ENCODE peak calls at places on chromosomes 6 and 20, in seven cellular contexts. One of them, this sample, is unnamed. For H3K36me3, the result is how much of the 10 kb centered on the place peaks cover.

GRCh38 chr6:105510746-105511145 is 107.9 kb upstream of the PREP start:
- DNase-seq in lower lobe of right lung: no peak
- DNase-seq in HCT116: no peak
- DNase-seq in endodermal cell: no peak
- DNase-seq in GM23338: no peak
- DNase-seq in psoas muscle: no peak
- DNase-seq in fibroblast of lung: no peak
- DNase-seq in this sample: no peak

GRCh38 chr6:140105857-140106256 is 731.4 kb upstream of the CITED2 start:
- DNase-seq in GM23338: peak
- DNase-seq in lower lobe of right lung: no peak
- DNase-seq in HCT116: peak
- DNase-seq in endodermal cell: peak
- DNase-seq in psoas muscle: no peak
- DNase-seq in fibroblast of lung: peak
- DNase-seq in this sample: no peak

GRCh38 chr6:53361549-53362031 is 12.8 kb upstream of the ELOVL5 start:
- DNase-seq in psoas muscle: no peak
- DNase-seq in GM23338: no peak
- DNase-seq in lower lobe of right lung: peak
- DNase-seq in HCT116: no peak
- DNase-seq in endodermal cell: no peak
- DNase-seq in fibroblast of lung: no peak
- DNase-seq in this sample: peak

GRCh38 chr6:87279051-87279595 is 43.3 kb upstream of the SMIM8 start:
- DNase-seq in GM23338: no peak
- DNase-seq in psoas muscle: no peak
- DNase-seq in HCT116: no peak
- DNase-seq in endodermal cell: no peak
- DNase-seq in lower lobe of right lung: no peak
- DNase-seq in fibroblast of lung: no peak
- DNase-seq in this sample: no peak

GRCh38 chr6:159074120-159074684 is 29.4 kb upstream of the TAGAP start:
- DNase-seq in GM23338: peak
- DNase-seq in psoas muscle: no peak
- DNase-seq in HCT116: peak
- DNase-seq in lower lobe of right lung: no peak
- DNase-seq in fibroblast of lung: peak
- DNase-seq in endodermal cell: peak
- DNase-seq in this sample: no peak

GRCh38 chr6:112338310-112338709 is 8.8 kb upstream of the RFPL4B start:
- DNase-seq in lower lobe of right lung: no peak
- DNase-seq in HCT116: no peak
- DNase-seq in psoas muscle: no peak
- DNase-seq in GM23338: no peak
- DNase-seq in fibroblast of lung: no peak
- DNase-seq in endodermal cell: no peak
- DNase-seq in this sample: no peak

GRCh38 chr20:49584418-49585382 is 16.8 kb upstream of the PTGIS start:
- DNase-seq in fibroblast of lung: no peak
- DNase-seq in HCT116: no peak
- DNase-seq in psoas muscle: no peak
- DNase-seq in lower lobe of right lung: no peak
- DNase-seq in endodermal cell: no peak
- DNase-seq in GM23338: no peak
- DNase-seq in this sample: no peak

GRCh38 chr20:19628570-19629134 is 129.4 kb upstream of the RIN2 start:
- DNase-seq in HCT116: peak
- DNase-seq in GM23338: peak
- DNase-seq in endodermal cell: peak
- DNase-seq in psoas muscle: no peak
- DNase-seq in fibroblast of lung: peak
- DNase-seq in lower lobe of right lung: no peak
- DNase-seq in this sample: no peak

GRCh38 chr6:70371454-70372105 is 41.7 kb upstream of the FAM135A start:
- DNase-seq in lower lobe of right lung: no peak
- DNase-seq in GM23338: peak
- DNase-seq in fibroblast of lung: peak
- DNase-seq in HCT116: peak
- DNase-seq in endodermal cell: no peak
- DNase-seq in psoas muscle: no peak
- DNase-seq in this sample: no peak

GRCh38 chr6:119349041-119349340 is 570 bp downstream of the MAN1A1 start:
- DNase-seq in lower lobe of right lung: no peak
- DNase-seq in fibroblast of lung: no peak
- DNase-seq in GM23338: no peak
- DNase-seq in endodermal cell: peak
- DNase-seq in psoas muscle: no peak
- DNase-seq in HCT116: no peak
- DNase-seq in this sample: no peak

GRCh38 chr6:100490065-100490464 is 25.3 kb upstream of the SIM1 start:
- DNase-seq in psoas muscle: no peak
- DNase-seq in endodermal cell: no peak
- DNase-seq in GM23338: no peak
- DNase-seq in lower lobe of right lung: no peak
- DNase-seq in fibroblast of lung: no peak
- DNase-seq in HCT116: no peak
- DNase-seq in this sample: no peak

GRCh38 chr20:50003253-50003656 is 20.5 kb downstream of the SNAI1 start:
- DNase-seq in GM23338: no peak
- DNase-seq in endodermal cell: no peak
- DNase-seq in lower lobe of right lung: no peak
- DNase-seq in HCT116: no peak
- DNase-seq in fibroblast of lung: peak
- DNase-seq in psoas muscle: no peak
- DNase-seq in this sample: no peak

GRCh38 chr6:170437719-170438401 is 115.2 kb downstream of the PSMB1 start:
- DNase-seq in lower lobe of right lung: no peak
- DNase-seq in fibroblast of lung: no peak
- DNase-seq in psoas muscle: peak
- DNase-seq in endodermal cell: peak
- DNase-seq in GM23338: no peak
- DNase-seq in HCT116: no peak
- DNase-seq in this sample: no peak

GRCh38 chr20:61218886-61219480 is 33.1 kb upstream of the CDH4 start:
- DNase-seq in GM23338: no peak
- DNase-seq in fibroblast of lung: peak
- DNase-seq in psoas muscle: no peak
- DNase-seq in lower lobe of right lung: no peak
- DNase-seq in HCT116: no peak
- DNase-seq in endodermal cell: no peak
- DNase-seq in this sample: no peak

GRCh38 chr20:19661717-19662637 is 96.1 kb upstream of the RIN2 start:
- DNase-seq in psoas muscle: peak
- DNase-seq in fibroblast of lung: peak
- DNase-seq in endodermal cell: peak
- DNase-seq in GM23338: peak
- DNase-seq in HCT116: peak
- DNase-seq in lower lobe of right lung: peak
- DNase-seq in this sample: no peak

GRCh38 chr20:55947701-55948100 is 57.6 kb downstream of the CBLN4 start:
- DNase-seq in GM23338: no peak
- DNase-seq in lower lobe of right lung: no peak
- DNase-seq in HCT116: no peak
- DNase-seq in fibroblast of lung: no peak
- DNase-seq in endodermal cell: no peak
- DNase-seq in psoas muscle: no peak
- DNase-seq in this sample: no peak

GRCh38 chr6:85472744-85473143 is 22.9 kb downstream of the NT5E start:
- DNase-seq in GM23338: no peak
- DNase-seq in fibroblast of lung: no peak
- DNase-seq in psoas muscle: no peak
- DNase-seq in lower lobe of right lung: no peak
- DNase-seq in endodermal cell: no peak
- DNase-seq in HCT116: no peak
- DNase-seq in this sample: no peak

GRCh38 chr20:51536116-51537069 is 6.1 kb downstream of the NFATC2 start:
- DNase-seq in psoas muscle: no peak
- DNase-seq in lower lobe of right lung: no peak
- DNase-seq in endodermal cell: no peak
- DNase-seq in fibroblast of lung: no peak
- DNase-seq in HCT116: no peak
- DNase-seq in GM23338: no peak
- DNase-seq in this sample: no peak

GRCh38 chr6:132919476-132919875 is 105.1 kb downstream of the RPS12 start:
- DNase-seq in endodermal cell: no peak
- DNase-seq in fibroblast of lung: peak
- DNase-seq in psoas muscle: peak
- DNase-seq in GM23338: peak
- DNase-seq in lower lobe of right lung: peak
- DNase-seq in HCT116: no peak
- DNase-seq in this sample: peak

GRCh38 chr6:37705239-37706051 is 7.8 kb upstream of the MDGA1 start:
- DNase-seq in fibroblast of lung: peak
- DNase-seq in endodermal cell: peak
- DNase-seq in psoas muscle: peak
- DNase-seq in lower lobe of right lung: peak
- DNase-seq in HCT116: no peak
- DNase-seq in GM23338: peak
- DNase-seq in this sample: peak

GRCh38 chr6:150336299-150336698 is 32.5 kb upstream of the IYD start:
- DNase-seq in psoas muscle: no peak
- DNase-seq in GM23338: no peak
- DNase-seq in lower lobe of right lung: no peak
- DNase-seq in HCT116: peak
- DNase-seq in endodermal cell: no peak
- DNase-seq in fibroblast of lung: no peak
- DNase-seq in this sample: no peak

GRCh38 chr6:98054453-98054852 is 771.4 kb upstream of the MMS22L start:
- DNase-seq in GM23338: peak
- DNase-seq in lower lobe of right lung: no peak
- DNase-seq in fibroblast of lung: no peak
- DNase-seq in psoas muscle: no peak
- DNase-seq in HCT116: no peak
- DNase-seq in endodermal cell: no peak
- DNase-seq in this sample: no peak
- TF ChIP-seq CTCF in GM23338: peak
- TF ChIP-seq CTCF in lower lobe of right lung: no peak
- TF ChIP-seq CTCF in fibroblast of lung: no peak
- TF ChIP-seq CTCF in psoas muscle: no peak
- TF ChIP-seq CTCF in HCT116: no peak
- TF ChIP-seq CTCF in endodermal cell: peak
- TF ChIP-seq CTCF in this sample: peak

GRCh38 chr6:33737267-33738026 is 9.3 kb downstream of the IP6K3 start:
- DNase-seq in psoas muscle: peak
- DNase-seq in HCT116: no peak
- DNase-seq in endodermal cell: no peak
- DNase-seq in fibroblast of lung: no peak
- DNase-seq in GM23338: no peak
- DNase-seq in lower lobe of right lung: no peak
- DNase-seq in this sample: no peak

GRCh38 chr6:33740204-33740608 is 6.5 kb downstream of the IP6K3 start:
- DNase-seq in psoas muscle: peak
- DNase-seq in lower lobe of right lung: no peak
- DNase-seq in fibroblast of lung: peak
- DNase-seq in endodermal cell: no peak
- DNase-seq in GM23338: no peak
- DNase-seq in HCT116: no peak
- DNase-seq in this sample: no peak

GRCh38 chr6:33738153-33738552 is 8.6 kb downstream of the IP6K3 start:
- DNase-seq in lower lobe of right lung: no peak
- DNase-seq in fibroblast of lung: no peak
- DNase-seq in endodermal cell: no peak
- DNase-seq in HCT116: no peak
- DNase-seq in psoas muscle: peak
- DNase-seq in GM23338: no peak
- DNase-seq in this sample: no peak

GRCh38 chr6:33739611-33740010 is 7.1 kb downstream of the IP6K3 start:
- DNase-seq in fibroblast of lung: no peak
- DNase-seq in psoas muscle: no peak
- DNase-seq in GM23338: no peak
- DNase-seq in HCT116: no peak
- DNase-seq in endodermal cell: no peak
- DNase-seq in lower lobe of right lung: no peak
- DNase-seq in this sample: no peak

DNA sequence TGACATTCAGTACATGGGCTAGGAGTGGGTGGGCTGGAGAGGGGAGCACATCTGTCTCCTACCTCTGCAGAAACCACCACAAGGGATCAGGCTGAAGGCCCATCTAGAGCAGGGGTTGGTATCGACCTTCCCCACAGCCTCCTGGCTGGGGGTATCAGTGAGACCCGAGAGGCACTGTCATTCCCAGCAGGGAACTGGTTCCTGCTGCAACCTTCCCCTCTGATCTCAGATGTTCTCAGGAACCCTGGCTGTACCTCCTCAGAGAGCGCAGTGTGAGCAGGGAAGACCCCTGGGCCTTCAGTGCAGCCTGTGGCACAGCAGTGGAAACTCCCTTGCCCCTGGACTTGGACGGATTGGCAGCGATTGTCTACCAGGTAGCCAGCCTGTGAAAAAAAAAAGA is 7.8 kb downstream of the IP6K3 start:
- DNase-seq in lower lobe of right lung: no peak
- DNase-seq in fibroblast of lung: no peak
- DNase-seq in endodermal cell: no peak
- DNase-seq in HCT116: no peak
- DNase-seq in GM23338: no peak
- DNase-seq in psoas muscle: no peak
- DNase-seq in this sample: no peak
- H3K4me3 ChIP-seq in lower lobe of right lung: no peak
- H3K4me3 ChIP-seq in fibroblast of lung: no peak
- H3K4me3 ChIP-seq in endodermal cell: no peak
- H3K4me3 ChIP-seq in HCT116: no peak
- H3K4me3 ChIP-seq in GM23338: no peak
- H3K4me3 ChIP-seq in psoas muscle: peak
- H3K4me3 ChIP-seq in this sample: no peak

GRCh38 chr20:57397693-57398108 is 6.5 kb downstream of the RBM38 start:
- DNase-seq in HCT116: no peak
- DNase-seq in psoas muscle: peak
- DNase-seq in GM23338: no peak
- DNase-seq in lower lobe of right lung: peak
- DNase-seq in endodermal cell: no peak
- DNase-seq in fibroblast of lung: no peak
- DNase-seq in this sample: peak
- H3K36me3 ChIP-seq in HCT116: under half
- H3K36me3 ChIP-seq in psoas muscle: under half
- H3K36me3 ChIP-seq in GM23338: under half
- H3K36me3 ChIP-seq in lower lobe of right lung: under half
- H3K36me3 ChIP-seq in endodermal cell: under half
- H3K36me3 ChIP-seq in fibroblast of lung: under half
- H3K36me3 ChIP-seq in this sample: under half

DNA sequence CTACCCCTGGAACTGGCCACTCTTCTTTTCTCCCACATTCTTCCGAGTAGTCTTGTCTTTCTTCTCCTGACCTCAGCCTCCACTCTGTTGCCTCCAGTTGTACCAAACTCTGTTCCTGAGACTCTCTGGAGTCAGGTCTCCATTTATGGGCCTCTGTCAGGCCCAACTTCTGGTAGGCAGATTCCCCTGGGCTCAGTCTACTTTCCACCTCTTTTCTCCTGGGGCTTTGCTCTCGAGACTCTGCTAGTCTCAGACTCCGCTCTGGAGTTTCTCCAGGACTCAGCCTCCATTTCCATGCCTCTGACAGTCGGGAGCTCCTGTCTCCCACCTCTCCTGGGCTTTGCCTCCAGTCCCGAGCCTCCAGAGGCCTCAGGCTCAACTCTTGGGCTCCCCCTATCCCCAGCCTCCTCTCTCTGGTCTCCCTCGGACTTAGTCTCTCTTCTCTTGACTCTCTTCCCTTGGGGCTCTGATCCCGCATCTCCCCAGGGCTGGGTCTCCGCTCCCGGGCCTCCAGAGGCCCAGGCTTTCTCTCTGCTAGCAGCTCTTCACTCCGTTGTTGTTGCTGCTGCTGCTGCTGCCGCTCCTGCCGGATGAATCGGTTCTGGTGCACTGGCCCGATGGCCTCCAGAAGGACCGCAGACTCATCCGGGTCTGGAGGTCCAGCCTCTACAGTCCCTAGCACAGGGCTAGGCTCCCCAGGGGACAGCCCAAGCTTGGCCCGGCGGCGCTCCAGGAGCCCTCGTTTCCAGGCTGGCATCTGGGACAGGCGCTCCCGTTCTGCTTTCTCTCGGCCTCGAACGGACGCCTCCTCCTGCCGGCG is 1.1 kb downstream of the PPP1R18 start:
- DNase-seq in fibroblast of lung: peak
- DNase-seq in GM23338: peak
- DNase-seq in psoas muscle: no peak
- DNase-seq in lower lobe of right lung: no peak
- DNase-seq in HCT116: no peak
- DNase-seq in endodermal cell: peak
- DNase-seq in this sample: no peak
- TF ChIP-seq CTCF in fibroblast of lung: no peak
- TF ChIP-seq CTCF in GM23338: no peak
- TF ChIP-seq CTCF in psoas muscle: no peak
- TF ChIP-seq CTCF in lower lobe of right lung: no peak
- TF ChIP-seq CTCF in HCT116: no peak
- TF ChIP-seq CTCF in endodermal cell: peak
- TF ChIP-seq CTCF in this sample: peak